ENCODE peak calls at places on chromosomes 4 and X, in eight cellular contexts. P is fibroblast of the aortic adventitia, S is PC-9, J is GM06990, R is AG04450, C is GM20000, H is esophagus squamous epithelium, K is psoas muscle. B is an unnamed sample.
A peak's percentile ranks its signal among the peaks of the same experiment; 100 is the strongest.

GRCh38 chr4:146510942-146511341 is 10.8 kb downstream of the SLC10A7 start:
- DNase-seq in P (no peak), S (no peak), J (no peak), R (no peak), C (no peak), H (no peak), K (no peak), B (no peak)

GRCh38 chr4:138728566-138728965 is 287.0 kb upstream of the NOCT start:
- DNase-seq in P (no peak), S (no peak), J (no peak), R (no peak), C (no peak), H (no peak), K (no peak), B (no peak)

GRCh38 chr4:88831063-88831462 is 133.4 kb upstream of the NAP1L5 start:
- DNase-seq in P (no peak), S (no peak), J (no peak), R (no peak), C (no peak), H (no peak), K (no peak), B (no peak)

GRCh38 chr4:109302366-109303140 is at the start of gene COL25A1:
- DNase-seq in P (peak; percentile 14), S (no peak), J (peak; percentile 8), R (no peak), C (peak; percentile 31), H (no peak), K (peak; percentile 59), B (no peak)

GRCh38 chrX:133307637-133308485 is 89.7 kb upstream of the TFDP3 start:
- DNase-seq in P (peak; percentile 5), S (no peak), J (no peak), R (no peak), C (no peak), H (no peak), K (no peak), B (no peak)

GRCh38 chr4:20868108-20868507 is 167.8 kb downstream of the PACRGL start:
- DNase-seq in P (no peak), S (no peak), J (no peak), R (no peak), C (no peak), H (no peak), K (no peak), B (no peak)

GRCh38 chrX:372856-373640 is 13.7 kb downstream of the PPP2R3B start:
- DNase-seq in P (no peak), S (no peak), J (no peak), R (peak; percentile 15), C (peak; percentile 26), H (no peak), K (peak; percentile 52), B (no peak)

GRCh38 chr4:145487626-145488025 is 6.0 kb downstream of the SMAD1 start:
- DNase-seq in P (no peak), S (no peak), J (peak; percentile 62), R (no peak), C (peak; percentile 77), H (no peak), K (no peak), B (no peak)

GRCh38 chr4:69503558-69503957 is 7.9 kb upstream of the UGT2B4 start:
- DNase-seq in P (no peak), S (no peak), J (no peak), R (no peak), C (no peak), H (no peak), K (no peak), B (no peak)

GRCh38 chrX:137427061-137427778 is 138.7 kb upstream of the ZIC3 start:
- DNase-seq in P (no peak), S (no peak), J (no peak), R (no peak), C (no peak), H (no peak), K (no peak), B (no peak)

GRCh38 chr4:169116270-169116901 is 106.3 kb upstream of the CBR4 start:
- DNase-seq in P (peak; percentile 60), S (no peak), J (no peak), R (no peak), C (no peak), H (no peak), K (no peak), B (no peak)

GRCh38 chr4:169114341-169114974 is 104.4 kb upstream of the CBR4 start:
- DNase-seq in P (no peak), S (no peak), J (no peak), R (no peak), C (no peak), H (no peak), K (no peak), B (no peak)

GRCh38 chr4:169115144-169115896 is 105.3 kb upstream of the CBR4 start:
- DNase-seq in P (no peak), S (no peak), J (no peak), R (no peak), C (no peak), H (no peak), K (no peak), B (no peak)

GRCh38 chr4:169117591-169118081 is 107.6 kb upstream of the CBR4 start:
- DNase-seq in P (peak; percentile 91), S (no peak), J (no peak), R (peak; percentile 41), C (no peak), H (no peak), K (no peak), B (no peak)

DNA sequence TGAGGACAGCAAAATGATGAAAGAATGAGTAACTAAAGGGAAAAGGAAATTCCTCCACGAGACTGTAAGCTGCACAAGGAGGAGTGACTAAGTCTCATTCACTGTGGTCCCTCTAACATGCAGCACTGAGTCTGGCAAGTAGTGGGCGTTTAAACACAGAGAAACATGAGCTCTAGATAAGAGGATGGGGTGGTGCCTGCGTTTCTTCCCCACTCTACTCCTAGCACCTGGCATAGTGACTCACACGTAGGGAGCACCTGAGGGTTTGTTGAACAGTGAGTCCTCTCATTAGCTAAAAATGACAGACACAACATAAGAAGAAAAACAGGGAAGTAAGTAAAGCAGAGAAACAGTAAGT is 105.8 kb upstream of the CBR4 start:
- DNase-seq in P (peak; percentile 99), S (peak; percentile 78), J (no peak), R (peak; percentile 89), C (no peak), H (no peak), K (no peak), B (no peak)
- TF ChIP-seq CTCF in P (peak; percentile 62), S (peak; percentile 49), J (no peak), R (peak; percentile 60), C (no peak), H (no peak), K (no peak), B (no peak)

GRCh38 chrX:25427873-25428555 is 412.2 kb upstream of the ARX start:
- DNase-seq in P (no peak), S (no peak), J (no peak), R (no peak), C (no peak), H (no peak), K (no peak), B (no peak)
- TF ChIP-seq CTCF in P (no peak), S (no peak), J (peak; percentile 5), R (no peak), C (no peak), H (no peak), K (no peak), B (no peak)

DNA sequence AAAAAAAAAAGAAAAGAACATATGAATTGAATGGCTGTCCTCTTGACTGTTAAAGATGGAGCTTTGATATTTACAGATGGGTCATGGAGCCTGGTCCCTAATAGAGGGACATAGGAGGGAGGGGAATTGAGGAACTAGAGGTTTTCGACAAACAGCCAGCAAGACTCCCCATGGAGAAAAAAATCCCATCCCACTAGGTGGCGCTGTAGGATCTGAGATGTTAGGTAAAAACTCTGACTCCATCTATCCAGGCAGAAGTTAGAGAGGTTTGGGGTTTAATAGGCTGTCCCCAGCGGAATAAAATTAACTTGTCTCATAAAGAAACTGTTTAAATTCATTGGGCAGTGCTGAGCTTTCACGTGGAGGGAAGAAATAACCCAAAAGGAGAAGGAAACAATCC is 45.9 kb downstream of the HMGB2 start:
- DNase-seq in P (peak; percentile 76), S (peak; percentile 12), J (peak; percentile 9), R (peak; percentile 6), C (peak; percentile 18), H (peak; percentile 2), K (no peak), B (peak; percentile 75)
- TF ChIP-seq CTCF in P (peak; percentile 61), S (peak; percentile 66), J (peak; percentile 56), R (peak; percentile 52), C (peak; percentile 17), H (peak; percentile 29), K (peak; percentile 42), B (no peak)

GRCh38 chr4:44869985-44870384 is 143.6 kb upstream of the GNPDA2 start:
- DNase-seq in P (no peak), S (no peak), J (no peak), R (no peak), C (no peak), H (no peak), K (no peak), B (no peak)

DNA sequence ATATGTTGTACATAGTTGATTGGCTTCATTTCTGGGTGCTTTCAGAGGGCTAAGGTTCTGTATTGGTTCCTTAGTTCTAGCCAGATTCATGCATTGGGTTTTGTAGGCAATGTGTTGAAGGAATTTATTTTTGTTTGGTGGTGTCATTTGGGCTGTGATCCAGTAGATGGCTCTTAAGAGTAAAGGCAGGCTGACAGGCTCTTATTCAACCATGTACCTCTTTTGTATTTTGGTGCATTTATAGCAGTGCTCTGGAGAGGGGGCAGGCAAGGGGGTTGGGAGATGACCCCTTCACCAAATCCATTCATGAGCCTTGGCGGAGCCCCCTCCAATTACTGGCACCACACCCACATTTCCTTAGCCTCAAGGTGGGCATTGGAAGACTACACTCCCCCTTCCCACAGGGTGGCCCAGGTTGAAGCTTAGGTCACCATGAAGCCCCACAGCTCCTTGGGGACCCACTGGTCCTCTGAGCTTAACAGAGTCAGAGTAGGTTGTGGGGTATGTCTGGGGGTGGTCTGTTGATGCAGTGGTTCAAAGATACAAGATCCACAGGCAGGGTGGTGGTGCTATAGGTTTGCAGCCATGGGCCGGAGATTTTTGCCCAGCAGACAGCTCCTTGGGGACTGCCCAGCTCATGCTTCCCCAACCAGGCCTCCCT is 143.0 kb upstream of the GNPDA2 start:
- DNase-seq in P (no peak), S (no peak), J (no peak), R (no peak), C (no peak), H (no peak), K (no peak), B (no peak)
- TF ChIP-seq CTCF in P (no peak), S (no peak), J (peak; percentile 26), R (no peak), C (no peak), H (no peak), K (no peak), B (no peak)

B was measured in omental fat pad.